ENCODE peak calls at places on chromosomes 4 and X, in seven cellular contexts. One of them, this sample, is unnamed.
A peak's percentile ranks its signal among the peaks of the same experiment; 100 is the strongest.

GRCh38 chr4:99208719-99209075 is 10.3 kb downstream of the ADH6 start:
- DNase-seq in tibial nerve: no peak
- DNase-seq in lower lobe of right lung: no peak
- DNase-seq in left ventricle myocardium inferior: no peak
- DNase-seq in neuronal stem cell: no peak
- DNase-seq in AG04450: no peak
- DNase-seq in BE2C: no peak
- DNase-seq in this sample: no peak

GRCh38 chrX:151359931-151360871 is 36.8 kb upstream of the VMA21 start:
- DNase-seq in tibial nerve: no peak
- DNase-seq in BE2C: peak; percentile 54
- DNase-seq in AG04450: no peak
- DNase-seq in lower lobe of right lung: peak; percentile 44
- DNase-seq in left ventricle myocardium inferior: no peak
- DNase-seq in neuronal stem cell: peak; percentile 43
- DNase-seq in this sample: no peak

GRCh38 chr4:61195064-61195463 is 5.1 kb upstream of the ADGRL3 start:
- DNase-seq in lower lobe of right lung: no peak
- DNase-seq in BE2C: no peak
- DNase-seq in neuronal stem cell: no peak
- DNase-seq in tibial nerve: no peak
- DNase-seq in left ventricle myocardium inferior: no peak
- DNase-seq in AG04450: no peak
- DNase-seq in this sample: no peak

GRCh38 chr4:104394409-104394813 is 100.3 kb downstream of the CXXC4 start:
- DNase-seq in neuronal stem cell: no peak
- DNase-seq in lower lobe of right lung: peak; percentile 26
- DNase-seq in BE2C: peak; percentile 55
- DNase-seq in left ventricle myocardium inferior: peak; percentile 11
- DNase-seq in AG04450: no peak
- DNase-seq in tibial nerve: no peak
- DNase-seq in this sample: no peak

GRCh38 chrX:105226499-105226898 is 6.0 kb upstream of the TEX13A start:
- DNase-seq in left ventricle myocardium inferior: no peak
- DNase-seq in BE2C: no peak
- DNase-seq in tibial nerve: no peak
- DNase-seq in AG04450: no peak
- DNase-seq in neuronal stem cell: no peak
- DNase-seq in lower lobe of right lung: no peak
- DNase-seq in this sample: no peak

GRCh38 chr4:48974979-48975640 is 11.0 kb upstream of the CWH43 start:
- DNase-seq in AG04450: no peak
- DNase-seq in left ventricle myocardium inferior: no peak
- DNase-seq in neuronal stem cell: no peak
- DNase-seq in lower lobe of right lung: no peak
- DNase-seq in tibial nerve: no peak
- DNase-seq in BE2C: no peak
- DNase-seq in this sample: peak; percentile 77

GRCh38 chr4:23733911-23734458 is 155.9 kb downstream of the PPARGC1A start:
- DNase-seq in neuronal stem cell: no peak
- DNase-seq in lower lobe of right lung: no peak
- DNase-seq in tibial nerve: no peak
- DNase-seq in left ventricle myocardium inferior: no peak
- DNase-seq in AG04450: no peak
- DNase-seq in BE2C: no peak
- DNase-seq in this sample: no peak

GRCh38 chr4:100034265-100034664 is 84.2 kb upstream of the H2AZ1 start:
- DNase-seq in neuronal stem cell: no peak
- DNase-seq in BE2C: no peak
- DNase-seq in lower lobe of right lung: no peak
- DNase-seq in tibial nerve: no peak
- DNase-seq in left ventricle myocardium inferior: no peak
- DNase-seq in AG04450: no peak
- DNase-seq in this sample: no peak

GRCh38 chr4:169398294-169398693 is 127.5 kb upstream of the SH3RF1 start:
- DNase-seq in lower lobe of right lung: no peak
- DNase-seq in left ventricle myocardium inferior: no peak
- DNase-seq in tibial nerve: no peak
- DNase-seq in neuronal stem cell: no peak
- DNase-seq in AG04450: peak; percentile 38
- DNase-seq in BE2C: no peak
- DNase-seq in this sample: no peak

GRCh38 chrX:13201605-13202219 is 118.1 kb downstream of the ATXN3L start:
- DNase-seq in tibial nerve: no peak
- DNase-seq in AG04450: no peak
- DNase-seq in neuronal stem cell: no peak
- DNase-seq in BE2C: no peak
- DNase-seq in left ventricle myocardium inferior: no peak
- DNase-seq in lower lobe of right lung: no peak
- DNase-seq in this sample: no peak

GRCh38 chr4:123230061-123230460 is 166.5 kb upstream of the SPRY1 start:
- DNase-seq in AG04450: no peak
- DNase-seq in neuronal stem cell: no peak
- DNase-seq in BE2C: no peak
- DNase-seq in tibial nerve: no peak
- DNase-seq in left ventricle myocardium inferior: no peak
- DNase-seq in lower lobe of right lung: no peak
- DNase-seq in this sample: no peak

GRCh38 chr4:165398570-165398969 is 19.8 kb downstream of the CPE start:
- DNase-seq in left ventricle myocardium inferior: no peak
- DNase-seq in neuronal stem cell: peak; percentile 24
- DNase-seq in lower lobe of right lung: no peak
- DNase-seq in tibial nerve: no peak
- DNase-seq in BE2C: no peak
- DNase-seq in AG04450: no peak
- DNase-seq in this sample: no peak

GRCh38 chr4:72604324-72604723 is 35.3 kb upstream of the ADAMTS3 start:
- DNase-seq in neuronal stem cell: no peak
- DNase-seq in BE2C: peak; percentile 44
- DNase-seq in left ventricle myocardium inferior: no peak
- DNase-seq in tibial nerve: peak; percentile 28
- DNase-seq in lower lobe of right lung: no peak
- DNase-seq in AG04450: no peak
- DNase-seq in this sample: peak; percentile 77

DNA sequence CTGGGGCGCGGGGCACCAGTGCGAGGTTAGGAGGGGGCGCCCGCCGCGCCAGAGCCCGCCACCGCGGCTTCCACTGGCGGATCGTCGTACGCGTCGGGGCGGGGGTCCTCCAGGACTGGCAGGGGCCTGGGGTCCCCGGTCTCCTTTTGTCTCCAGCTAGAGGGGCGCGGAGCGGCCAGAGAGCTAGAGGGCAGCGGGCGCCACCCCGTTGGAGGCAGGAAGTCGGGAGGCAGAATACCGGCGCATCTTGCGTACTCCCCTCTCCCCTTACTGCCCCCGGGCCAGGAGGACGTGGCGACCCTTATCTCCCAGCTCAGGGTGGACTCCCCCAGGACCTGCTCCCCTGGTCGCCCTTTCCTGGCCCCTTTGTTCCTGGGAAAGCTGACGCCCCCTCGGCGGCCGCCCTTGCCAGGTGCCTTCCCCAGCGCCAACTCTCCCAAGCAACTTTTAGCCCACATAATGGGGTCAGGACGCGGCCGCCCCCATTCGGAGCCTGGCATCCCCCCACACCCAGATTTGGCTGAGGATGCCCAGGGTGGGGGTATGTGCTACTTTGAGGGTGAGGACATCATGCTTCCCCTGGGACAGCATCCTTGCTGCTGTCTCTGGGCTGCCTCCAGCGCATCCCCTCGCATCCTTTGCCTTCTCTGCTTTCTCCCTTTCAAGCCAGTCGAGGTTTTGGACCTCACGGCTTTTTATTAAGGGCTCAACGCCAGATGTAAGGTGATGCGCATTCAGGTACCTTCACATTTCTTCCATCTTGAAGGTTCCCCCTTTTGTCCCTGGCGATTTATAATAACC is 976 bp downstream of the CNKSR2 start:
- DNase-seq in left ventricle myocardium inferior: no peak
- DNase-seq in lower lobe of right lung: peak; percentile 32
- DNase-seq in neuronal stem cell: peak; percentile 0
- DNase-seq in BE2C: peak; percentile 14
- DNase-seq in AG04450: no peak
- DNase-seq in tibial nerve: no peak
- DNase-seq in this sample: no peak
- H3K4me3 ChIP-seq in left ventricle myocardium inferior: peak overlapping the region; percentile 66
- H3K4me3 ChIP-seq in lower lobe of right lung: peak overlapping the region; percentile 59
- H3K4me3 ChIP-seq in neuronal stem cell: peak overlapping the region; percentile 93
- H3K4me3 ChIP-seq in BE2C: peak overlapping the region; percentile 76
- H3K4me3 ChIP-seq in AG04450: peak overlapping the region; percentile 59
- H3K4me3 ChIP-seq in tibial nerve: peak overlapping the region; percentile 50
- H3K4me3 ChIP-seq in this sample: peak overlapping the region; percentile 40

GRCh38 chrX:40008841-40009461 is 88.8 kb downstream of the BCOR start:
- DNase-seq in neuronal stem cell: no peak
- DNase-seq in left ventricle myocardium inferior: peak; percentile 64
- DNase-seq in lower lobe of right lung: peak; percentile 56
- DNase-seq in BE2C: peak; percentile 82
- DNase-seq in tibial nerve: no peak
- DNase-seq in AG04450: no peak
- DNase-seq in this sample: no peak

GRCh38 chrX:40007136-40007535 is 90.6 kb downstream of the BCOR start:
- DNase-seq in lower lobe of right lung: no peak
- DNase-seq in neuronal stem cell: no peak
- DNase-seq in BE2C: no peak
- DNase-seq in tibial nerve: no peak
- DNase-seq in AG04450: no peak
- DNase-seq in left ventricle myocardium inferior: no peak
- DNase-seq in this sample: no peak

GRCh38 chrX:40009462-40009851 is 88.3 kb downstream of the BCOR start:
- DNase-seq in BE2C: peak; percentile 60
- DNase-seq in lower lobe of right lung: no peak
- DNase-seq in neuronal stem cell: no peak
- DNase-seq in tibial nerve: no peak
- DNase-seq in AG04450: no peak
- DNase-seq in left ventricle myocardium inferior: peak; percentile 15
- DNase-seq in this sample: no peak

GRCh38 chrX:40006025-40007017 is 91.4 kb downstream of the BCOR start:
- DNase-seq in left ventricle myocardium inferior: peak; percentile 56
- DNase-seq in lower lobe of right lung: peak; percentile 54
- DNase-seq in neuronal stem cell: no peak
- DNase-seq in BE2C: no peak
- DNase-seq in tibial nerve: no peak
- DNase-seq in AG04450: no peak
- DNase-seq in this sample: no peak

DNA sequence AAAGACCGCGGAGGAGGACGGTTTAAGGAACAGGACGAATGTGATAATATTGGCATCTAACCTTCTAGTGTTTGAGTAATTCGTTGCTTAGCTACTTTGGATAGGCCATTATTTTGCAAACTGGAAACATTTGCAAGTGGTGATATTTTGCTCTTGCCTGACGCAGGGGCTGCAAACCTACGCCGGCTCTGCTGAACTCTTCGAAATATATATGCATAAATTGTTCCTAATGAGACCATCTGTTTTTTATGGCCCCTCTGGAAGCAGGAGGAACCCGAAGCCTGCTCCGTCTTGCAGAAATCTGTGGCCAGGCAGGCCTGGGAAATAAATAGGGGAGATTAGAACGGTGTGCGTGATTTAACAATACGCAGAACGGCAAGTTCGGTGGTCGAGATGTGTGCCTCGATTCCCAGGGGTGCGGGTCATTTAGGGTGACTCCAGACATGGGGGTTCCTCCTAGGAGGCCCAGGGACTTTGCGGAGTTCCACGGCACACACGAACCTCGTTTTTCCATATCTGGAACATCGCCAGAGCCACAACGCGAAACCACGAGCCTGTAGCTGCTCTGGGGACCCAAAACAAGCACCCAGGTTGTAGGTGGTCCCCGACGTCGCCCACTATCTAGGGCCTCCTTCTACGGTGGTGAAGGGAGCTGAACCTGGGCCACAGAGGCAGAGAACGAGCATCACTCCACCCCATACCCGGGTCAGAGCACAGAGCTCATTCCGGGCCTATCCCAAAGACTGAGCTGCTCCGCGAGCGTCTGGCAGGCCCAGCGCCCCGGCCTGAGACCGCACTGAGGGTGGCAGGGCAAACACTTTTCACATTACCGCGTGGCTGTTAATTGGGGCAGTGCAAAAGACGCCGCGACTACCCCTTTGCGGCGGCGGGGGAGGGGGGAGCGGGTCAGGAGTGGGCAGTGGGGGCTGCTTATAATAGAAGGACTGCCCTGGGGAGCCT is 89.7 kb downstream of the BCOR start:
- DNase-seq in AG04450: no peak
- DNase-seq in left ventricle myocardium inferior: no peak
- DNase-seq in BE2C: no peak
- DNase-seq in lower lobe of right lung: no peak
- DNase-seq in tibial nerve: no peak
- DNase-seq in neuronal stem cell: no peak
- DNase-seq in this sample: no peak
- H3K27me3 ChIP-seq in AG04450: peaks cover 3% of the 10 kb centered on the region
- H3K27me3 ChIP-seq in left ventricle myocardium inferior: no peaks in the 10 kb centered on the region
- H3K27me3 ChIP-seq in BE2C: no peaks in the 10 kb centered on the region
- H3K27me3 ChIP-seq in lower lobe of right lung: no peaks in the 10 kb centered on the region
- H3K27me3 ChIP-seq in tibial nerve: no peaks in the 10 kb centered on the region
- H3K27me3 ChIP-seq in neuronal stem cell: no peaks in the 10 kb centered on the region
- H3K27me3 ChIP-seq in this sample: no peaks in the 10 kb centered on the region

DNA sequence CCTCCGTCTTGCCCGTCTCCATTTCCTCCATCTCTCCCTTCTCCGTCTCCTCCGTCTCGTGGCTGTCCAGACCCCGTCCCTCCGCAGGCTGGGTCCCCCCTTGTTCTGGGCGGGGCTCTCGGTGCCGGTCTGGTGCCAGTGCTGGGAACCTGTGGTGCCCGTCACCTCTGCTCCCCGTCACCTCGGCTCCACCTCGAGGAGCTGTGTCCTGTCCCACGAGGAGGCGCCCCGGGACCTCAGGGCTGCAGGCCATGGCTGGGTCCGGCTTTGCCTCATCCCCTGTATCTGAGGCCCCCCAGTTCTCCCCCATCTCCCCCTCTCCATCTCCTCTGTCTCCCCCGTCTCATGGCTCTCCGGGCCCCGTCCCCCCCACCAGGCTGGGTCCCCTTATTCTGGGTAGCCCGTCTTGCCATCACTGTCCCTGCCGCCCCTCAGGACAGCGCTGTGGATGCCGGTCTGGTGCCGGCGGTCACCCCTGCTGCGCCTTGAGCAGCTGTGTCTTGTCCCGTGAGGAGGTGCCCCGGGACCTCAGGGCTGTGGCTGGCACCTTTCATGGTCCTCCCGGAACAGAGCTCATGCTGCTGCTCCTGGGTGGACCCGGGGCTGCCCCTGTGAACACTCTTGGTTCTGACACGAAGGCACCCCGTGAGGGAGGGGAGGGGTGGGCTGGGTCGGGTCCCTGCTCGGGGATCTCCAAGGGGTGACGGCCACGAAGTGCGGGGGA is 13.3 kb upstream of the GTPBP6 start:
- DNase-seq in AG04450: no peak
- DNase-seq in BE2C: no peak
- DNase-seq in tibial nerve: no peak
- DNase-seq in left ventricle myocardium inferior: peak; percentile 15
- DNase-seq in lower lobe of right lung: peak; percentile 43
- DNase-seq in neuronal stem cell: no peak
- DNase-seq in this sample: no peak
- H3K4me3 ChIP-seq in AG04450: no peak overlapping the region
- H3K4me3 ChIP-seq in BE2C: no peak overlapping the region
- H3K4me3 ChIP-seq in tibial nerve: no peak overlapping the region
- H3K4me3 ChIP-seq in left ventricle myocardium inferior: peak overlapping the region; percentile 48
- H3K4me3 ChIP-seq in lower lobe of right lung: no peak overlapping the region
- H3K4me3 ChIP-seq in neuronal stem cell: no peak overlapping the region
- H3K4me3 ChIP-seq in this sample: no peak overlapping the region

DNA sequence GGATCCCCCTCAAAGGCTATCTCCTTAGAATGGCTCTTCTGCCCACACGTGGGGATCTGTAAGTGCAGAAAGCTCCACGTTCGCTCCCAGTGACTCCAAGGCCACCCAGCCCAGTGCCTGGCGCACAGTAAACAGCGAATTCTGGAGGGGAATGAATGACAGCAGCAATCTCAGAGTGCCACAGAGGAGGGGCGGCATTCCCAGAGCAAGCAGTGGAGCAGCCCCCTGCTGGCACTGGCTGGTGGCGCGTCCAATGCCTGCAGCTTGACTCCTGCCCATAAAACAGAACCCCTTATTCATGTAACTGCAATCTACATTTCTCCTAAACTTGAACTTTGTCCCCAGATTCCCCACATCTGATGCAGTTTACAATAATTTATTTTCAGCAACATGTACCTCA is 6.9 kb upstream of the HELT start:
- DNase-seq in BE2C: peak; percentile 73
- DNase-seq in neuronal stem cell: no peak
- DNase-seq in AG04450: no peak
- DNase-seq in lower lobe of right lung: no peak
- DNase-seq in tibial nerve: no peak
- DNase-seq in left ventricle myocardium inferior: no peak
- DNase-seq in this sample: peak; percentile 32
- H3K27me3 ChIP-seq in BE2C: peaks cover 34% of the 10 kb centered on the region
- H3K27me3 ChIP-seq in neuronal stem cell: peaks cover 16% of the 10 kb centered on the region
- H3K27me3 ChIP-seq in AG04450: peaks cover 42% of the 10 kb centered on the region
- H3K27me3 ChIP-seq in lower lobe of right lung: peaks cover 73% of the 10 kb centered on the region
- H3K27me3 ChIP-seq in tibial nerve: no peaks in the 10 kb centered on the region
- H3K27me3 ChIP-seq in left ventricle myocardium inferior: peaks cover 87% of the 10 kb centered on the region
- H3K27me3 ChIP-seq in this sample: no peaks in the 10 kb centered on the region